ENCODE peak calls at places on chromosomes 1 and 21, in eight cellular contexts. P, F, G, S, O, T, I and L are unnamed samples.

GRCh38 chr1:83897516-83897915 is 101.4 kb downstream of the TTLL7 start:
- DNase-seq in P (no peak), F (no peak), G (no peak), S (no peak), O (no peak), T (no peak), I (no peak), L (no peak)

GRCh38 chr1:6959491-6959890 is 174.2 kb downstream of the CAMTA1 start:
- DNase-seq in P (no peak), F (no peak), G (no peak), S (no peak), O (no peak), T (no peak), I (no peak), L (no peak)

GRCh38 chr21:29077651-29078090 is 4.2 kb upstream of the CCT8 start:
- DNase-seq in P (peak; percentile 35), F (peak; percentile 9), G (no peak), S (no peak), O (peak; percentile 48), T (no peak), I (no peak), L (no peak)

GRCh38 chr1:155012052-155012546 is 9.5 kb downstream of the ZBTB7B start:
- DNase-seq in P (peak; percentile 66), F (no peak), G (peak; percentile 62), S (no peak), O (no peak), T (peak; percentile 84), I (no peak), L (peak; percentile 88)

GRCh38 chr1:102550729-102551384 is 554.1 kb upstream of the OLFM3 start:
- DNase-seq in P (no peak), F (no peak), G (peak; percentile 21), S (no peak), O (peak; percentile 9), T (no peak), I (no peak), L (no peak)

GRCh38 chr1:153573351-153573750 is 7.7 kb upstream of the S100A2 start:
- DNase-seq in P (no peak), F (peak; percentile 29), G (no peak), S (no peak), O (peak; percentile 41), T (no peak), I (no peak), L (peak; percentile 28)

GRCh38 chr1:57411262-57411661 is 12.6 kb downstream of the DAB1 start:
- DNase-seq in P (no peak), F (peak; percentile 72), G (no peak), S (no peak), O (peak; percentile 31), T (no peak), I (no peak), L (no peak)

GRCh38 chr1:219812491-219813221 is 115.7 kb downstream of the SLC30A10 start:
- DNase-seq in P (peak; percentile 53), F (peak; percentile 68), G (peak; percentile 75), S (no peak), O (peak; percentile 71), T (peak; percentile 19), I (peak; percentile 57), L (no peak)

GRCh38 chr1:161502641-161503393 is 2.4 kb upstream of the FCGR2A start:
- DNase-seq in P (no peak), F (peak; percentile 17), G (no peak), S (no peak), O (peak; percentile 24), T (no peak), I (no peak), L (no peak)

DNA sequence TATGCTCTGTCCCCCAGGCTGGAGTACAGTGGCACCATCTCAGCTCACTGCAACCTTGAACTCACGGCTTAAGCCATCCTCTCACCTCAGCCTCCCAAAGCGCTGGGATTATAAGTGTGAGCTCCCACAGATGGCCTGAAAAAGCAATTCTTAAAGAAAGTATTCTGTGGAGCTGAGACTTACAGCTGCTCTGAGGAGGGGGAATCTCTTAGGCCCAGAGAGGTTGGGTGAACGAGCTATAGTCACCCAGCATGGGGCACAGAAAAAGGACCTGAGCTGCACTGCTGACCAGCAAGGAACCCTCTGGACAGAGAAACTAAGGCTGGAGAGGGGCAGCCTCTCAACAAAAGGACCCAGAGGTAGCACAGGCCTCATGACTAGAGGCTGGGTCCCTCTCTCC is 1.3 kb downstream of the PAQR7 start:
- DNase-seq in P (no peak), F (no peak), G (no peak), S (no peak), O (no peak), T (no peak), I (no peak), L (no peak)
- H3K27ac ChIP-seq in P (peak overlapping the region; percentile 90), F (no peak overlapping the region), G (peak overlapping the region; percentile 81), S (no peak overlapping the region), O (peak overlapping the region; percentile 55), T (peak overlapping the region; percentile 97), I (peak overlapping the region; percentile 83), L (peak overlapping the region; percentile 76)

DNA sequence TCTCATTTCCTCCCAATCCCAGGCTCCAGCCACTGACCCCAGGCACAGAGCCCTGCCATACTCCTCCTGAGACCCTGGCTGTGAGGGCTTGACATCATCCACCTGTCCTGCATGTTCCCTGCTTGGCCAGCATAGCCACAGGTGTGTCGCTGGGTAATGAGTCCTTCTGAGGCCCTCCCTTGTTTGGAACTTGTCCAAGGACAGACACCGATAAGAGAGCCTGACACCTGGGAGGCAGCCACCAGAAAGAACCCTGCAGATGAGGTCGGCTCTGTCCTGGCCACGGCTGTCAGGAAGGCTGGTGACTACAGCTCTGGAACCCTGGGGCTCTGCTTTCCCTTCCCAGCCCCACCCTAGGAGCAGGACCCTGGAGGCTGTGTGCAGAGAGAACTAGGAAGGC is 34.6 kb downstream of the TMEM63A start:
- DNase-seq in P (peak; percentile 91), F (no peak), G (no peak), S (no peak), O (no peak), T (no peak), I (no peak), L (no peak)
- H3K4me3 ChIP-seq in P (no peak overlapping the region), F (no peak overlapping the region), G (no peak overlapping the region), S (no peak overlapping the region), O (no peak overlapping the region), T (no peak overlapping the region), I (no peak overlapping the region), L (no peak overlapping the region)

DNA sequence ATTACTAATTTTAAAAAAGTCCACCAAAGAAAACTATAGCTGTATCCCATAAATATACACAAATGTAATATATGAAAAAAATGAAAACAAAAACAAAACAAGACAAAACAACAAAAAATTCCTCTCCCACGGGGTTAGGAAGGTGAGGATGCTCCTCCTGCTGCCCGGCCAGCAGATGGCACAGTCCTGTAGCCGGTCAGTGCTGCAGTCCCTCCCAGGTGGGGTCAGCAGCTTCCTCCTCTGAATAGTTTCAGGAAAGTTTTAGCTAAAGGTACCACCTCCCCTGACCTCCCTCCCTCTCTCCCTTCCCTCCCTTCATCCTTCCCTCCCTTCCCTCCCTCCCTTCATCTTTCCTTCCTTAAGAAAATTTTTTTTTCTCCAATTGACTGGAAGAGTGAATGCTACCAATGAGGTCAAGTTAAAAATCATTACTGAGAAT is 67.8 kb upstream of the BCL10 start:
- DNase-seq in P (peak; percentile 56), F (peak; percentile 58), G (no peak), S (no peak), O (peak; percentile 63), T (no peak), I (no peak), L (no peak)
- TF ChIP-seq CTCF in P (peak; percentile 80), F (peak; percentile 65), G (peak; percentile 79), S (peak; percentile 27), O (peak; percentile 65), T (no peak), I (peak; percentile 99), L (no peak)

GRCh38 chr1:156437054-156437453 is 63.5 kb downstream of the MEF2D start:
- DNase-seq in P (no peak), F (no peak), G (no peak), S (no peak), O (no peak), T (no peak), I (no peak), L (no peak)
- H3K27ac ChIP-seq in P (no peak overlapping the region), F (no peak overlapping the region), G (no peak overlapping the region), S (no peak overlapping the region), O (no peak overlapping the region), T (no peak overlapping the region), I (no peak overlapping the region), L (no peak overlapping the region)

GRCh38 chr1:159892944-159893343 is 7.0 kb downstream of the CFAP45 start:
- DNase-seq in P (no peak), F (no peak), G (no peak), S (no peak), O (no peak), T (no peak), I (no peak), L (no peak)

GRCh38 chr1:159897962-159898361 is 2.0 kb downstream of the CFAP45 start:
- DNase-seq in P (no peak), F (no peak), G (no peak), S (no peak), O (no peak), T (no peak), I (no peak), L (no peak)

GRCh38 chr1:159898527-159898926 is 1.4 kb downstream of the CFAP45 start:
- DNase-seq in P (no peak), F (no peak), G (no peak), S (no peak), O (no peak), T (no peak), I (no peak), L (no peak)

GRCh38 chr1:159900086-159900680 is at the start of gene CFAP45:
- DNase-seq in P (peak; percentile 96), F (peak; percentile 60), G (peak; percentile 65), S (peak; percentile 96), O (peak; percentile 56), T (peak; percentile 31), I (no peak), L (peak; percentile 95)

DNA sequence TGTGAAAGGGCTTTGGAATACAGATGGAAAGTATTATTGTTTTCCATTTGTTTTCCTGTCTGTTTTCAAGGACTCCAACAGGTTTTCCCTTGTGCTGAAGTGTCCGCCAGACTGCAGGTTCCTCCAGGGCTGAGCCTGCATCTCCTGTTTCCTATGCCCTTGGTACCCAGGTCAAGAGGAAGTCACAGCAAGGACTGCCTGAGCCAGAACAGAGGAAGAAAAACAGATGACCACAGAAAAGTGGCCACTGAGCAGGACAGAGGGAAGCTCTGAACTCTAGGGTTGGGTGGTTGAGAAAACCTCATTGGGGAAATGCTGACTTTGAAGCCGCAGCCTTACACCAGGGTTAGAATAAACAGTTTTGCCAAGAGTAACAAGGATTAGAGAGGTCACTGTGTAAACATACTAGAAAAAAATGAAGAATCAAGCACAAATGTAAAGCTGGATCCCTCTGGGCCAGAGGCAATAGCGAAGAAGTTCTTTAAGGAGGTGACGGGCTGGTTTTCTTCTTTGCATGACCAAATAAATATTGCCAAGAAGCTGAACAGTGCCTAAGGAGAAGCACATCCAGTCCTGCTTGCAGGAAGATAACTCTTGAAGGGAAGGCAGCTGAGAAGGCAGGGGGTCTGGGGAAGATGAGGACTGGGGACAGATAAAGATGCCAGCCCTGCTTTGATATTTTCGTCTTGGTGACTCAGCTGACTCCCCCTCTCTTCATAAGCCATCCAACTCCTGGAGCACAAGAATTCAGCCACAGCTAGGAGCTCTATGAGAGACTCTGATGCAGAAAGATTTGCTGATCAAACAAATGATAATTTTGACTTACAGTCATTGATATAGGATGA is 3.7 kb downstream of the CFAP45 start:
- DNase-seq in P (no peak), F (no peak), G (no peak), S (no peak), O (no peak), T (no peak), I (no peak), L (no peak)
- H3K4me3 ChIP-seq in P (no peak overlapping the region), F (no peak overlapping the region), G (no peak overlapping the region), S (no peak overlapping the region), O (no peak overlapping the region), T (no peak overlapping the region), I (no peak overlapping the region), L (no peak overlapping the region)